ENCODE peak calls at places on chromosomes 1 and 21, in five cellular contexts. A is M059J; Y is tibial artery; Q is left kidney; I is activated CD4-positive, CD25-positive, alpha-beta regulatory T cell. O is an unnamed sample.
A peak's percentile ranks its signal among the peaks of the same experiment; 100 is the strongest.

GRCh38 chr1:111538343-111539035 is 35.1 kb upstream of the ADORA3 start:
- DNase-seq in A (peak; percentile 86), Y (no peak), Q (no peak), I (no peak), O (no peak)

GRCh38 chr21:34580181-34580700 is 34.7 kb downstream of the RCAN1 start:
- DNase-seq in A (no peak), Y (no peak), Q (no peak), I (no peak), O (no peak)

GRCh38 chr1:10253755-10254154 is 43.4 kb downstream of the KIF1B start:
- DNase-seq in A (peak; percentile 85), Y (no peak), Q (peak; percentile 86), I (no peak), O (no peak)

GRCh38 chr1:156115514-156116374 is 1.2 kb downstream of the LMNA start:
- DNase-seq in A (peak; percentile 86), Y (peak; percentile 87), Q (peak; percentile 92), I (no peak), O (no peak)

GRCh38 chr1:183932412-183932811 is 105.1 kb downstream of the COLGALT2 start:
- DNase-seq in A (peak; percentile 77), Y (peak; percentile 90), Q (no peak), I (no peak), O (no peak)

GRCh38 chr21:31098576-31099005 is 60.3 kb upstream of the KRTAP19-8 start:
- DNase-seq in A (peak; percentile 21), Y (peak; percentile 75), Q (peak; percentile 88), I (peak; percentile 60), O (peak; percentile 66)

GRCh38 chr1:169680377-169681019 is 30.9 kb downstream of the SELL start:
- DNase-seq in A (no peak), Y (no peak), Q (no peak), I (peak; percentile 23), O (no peak)

GRCh38 chr1:244445320-244446181 is 6.2 kb downstream of the ADSS2 start:
- DNase-seq in A (peak; percentile 48), Y (no peak), Q (no peak), I (no peak), O (no peak)

GRCh38 chr1:29521438-29521715 is 285.1 kb downstream of the PTPRU start:
- DNase-seq in A (no peak), Y (no peak), Q (no peak), I (no peak), O (no peak)

GRCh38 chr1:82377201-82377884 is 576.6 kb downstream of the ADGRL2 start:
- DNase-seq in A (peak; percentile 46), Y (no peak), Q (no peak), I (no peak), O (no peak)

GRCh38 chr1:233304489-233305102 is 9.1 kb upstream of the PCNX2 start:
- DNase-seq in A (peak; percentile 37), Y (no peak), Q (peak; percentile 50), I (no peak), O (no peak)

GRCh38 chr1:229862017-229862774 is 204.8 kb upstream of the GALNT2 start:
- DNase-seq in A (no peak), Y (peak; percentile 35), Q (peak; percentile 57), I (no peak), O (no peak)

GRCh38 chr1:163472267-163472666 is 150.5 kb downstream of the NUF2 start:
- DNase-seq in A (no peak), Y (no peak), Q (peak; percentile 74), I (no peak), O (no peak)

GRCh38 chr1:8055973-8056372 is 29.9 kb upstream of the ERRFI1 start:
- DNase-seq in A (peak; percentile 74), Y (no peak), Q (no peak), I (no peak), O (no peak)

GRCh38 chr1:167533851-167534300 is 15.5 kb upstream of the CD247 start:
- DNase-seq in A (peak; percentile 66), Y (no peak), Q (peak; percentile 89), I (peak; percentile 27), O (no peak)

GRCh38 chr1:117215733-117216462 is 5.2 kb upstream of the VTCN1 start:
- DNase-seq in A (no peak), Y (no peak), Q (no peak), I (no peak), O (no peak)

GRCh38 chr1:154810571-154810970 is 59.5 kb downstream of the KCNN3 start:
- DNase-seq in A (no peak), Y (no peak), Q (no peak), I (no peak), O (no peak)

GRCh38 chr21:34034369-34035014 is 38.9 kb upstream of the MRPS6 start:
- DNase-seq in A (no peak), Y (no peak), Q (peak; percentile 80), I (no peak), O (no peak)

GRCh38 chr1:162081316-162081715 is 11.8 kb downstream of the NOS1AP start:
- DNase-seq in A (peak; percentile 92), Y (no peak), Q (no peak), I (no peak), O (no peak)

GRCh38 chr1:114756949-114757454 is 782 bp downstream of the CSDE1 start:
- DNase-seq in A (peak; percentile 9), Y (peak; percentile 67), Q (peak; percentile 62), I (no peak), O (peak; percentile 73)

GRCh38 chr1:155309423-155310021 is 856 bp downstream of the FDPS start:
- DNase-seq in A (peak; percentile 44), Y (no peak), Q (peak; percentile 57), I (no peak), O (no peak)

GRCh38 chr1:204320413-204320812 is 39.3 kb downstream of the PLEKHA6 start:
- DNase-seq in A (peak; percentile 99), Y (no peak), Q (no peak), I (no peak), O (no peak)

GRCh38 chr1:8947127-8947691 is 1.5 kb downstream of the CA6 start:
- DNase-seq in A (no peak), Y (no peak), Q (peak; percentile 46), I (no peak), O (no peak)

GRCh38 chr1:6688757-6689156 is 12.9 kb downstream of the DNAJC11 start:
- DNase-seq in A (peak; percentile 30), Y (no peak), Q (no peak), I (no peak), O (no peak)

GRCh38 chr1:185260611-185261010 is 56.4 kb downstream of the IVNS1ABP start:
- DNase-seq in A (no peak), Y (no peak), Q (no peak), I (no peak), O (no peak)

GRCh38 chr1:12339410-12339809 is 109.6 kb downstream of the VPS13D start:
- DNase-seq in A (no peak), Y (no peak), Q (peak; percentile 60), I (no peak), O (no peak)